ENCODE peak calls at places on chromosomes 4 and X, in four cellular contexts. Q, K, L and N are unnamed samples. For H3K4me1, the result is how much of the 10 kb centered on the place peaks cover.

GRCh38 chrX:79444694-79445093 is 77.6 kb upstream of the ITM2A start:
- DNase-seq in Q (no peak), K (no peak), L (no peak), N (no peak)

GRCh38 chrX:67290489-67291220 is 253.2 kb upstream of the AR start:
- DNase-seq in Q (no peak), K (no peak), L (no peak), N (no peak)

GRCh38 chrX:70754169-70754843 is 154.2 kb downstream of the TEX11 start:
- DNase-seq in Q (no peak), K (no peak), L (no peak), N (no peak)

GRCh38 chr4:90495211-90495610 is 368.0 kb downstream of the CCSER1 start:
- DNase-seq in Q (no peak), K (no peak), L (no peak), N (no peak)

GRCh38 chr4:140720387-140721087 is 35.6 kb downstream of the TBC1D9 start:
- DNase-seq in Q (no peak), K (no peak), L (no peak), N (no peak)

GRCh38 chr4:35461931-35462659 is 782.2 kb downstream of the ARAP2 start:
- DNase-seq in Q (peak), K (no peak), L (peak), N (peak)

GRCh38 chrX:97563531-97564133 is 679.9 kb downstream of the RPA4 start:
- DNase-seq in Q (no peak), K (no peak), L (no peak), N (no peak)

GRCh38 chr4:145799225-145799624 is 119.3 kb downstream of the C4orf51 start:
- DNase-seq in Q (no peak), K (no peak), L (no peak), N (no peak)

GRCh38 chr4:48297447-48297846 is 27.8 kb upstream of the TEC start:
- DNase-seq in Q (no peak), K (no peak), L (no peak), N (no peak)

GRCh38 chrX:145729635-145730034 is 88.0 kb upstream of the SLITRK2 start:
- DNase-seq in Q (no peak), K (no peak), L (no peak), N (no peak)

GRCh38 chr4:83922419-83922818 is 386.5 kb downstream of the GPAT3 start:
- DNase-seq in Q (no peak), K (no peak), L (peak), N (no peak)

GRCh38 chr4:54677416-54677815 is 19.7 kb downstream of the KIT start:
- DNase-seq in Q (no peak), K (no peak), L (peak), N (no peak)

GRCh38 chrX:32937043-32937442 is 274.3 kb downstream of the DMD start:
- DNase-seq in Q (no peak), K (no peak), L (no peak), N (no peak)

GRCh38 chr4:15778742-15779231 is 659 bp downstream of the CD38 start:
- DNase-seq in Q (peak), K (no peak), L (no peak), N (no peak)

GRCh38 chr4:124337874-124338273 is 374.7 kb downstream of the ANKRD50 start:
- DNase-seq in Q (no peak), K (no peak), L (no peak), N (peak)

GRCh38 chr4:69532886-69533506 is 37.3 kb upstream of the UGT2B4 start:
- DNase-seq in Q (no peak), K (no peak), L (no peak), N (no peak)

GRCh38 chr4:170091069-170091696 is 1.4 kb upstream of the AADAT start:
- DNase-seq in Q (peak), K (no peak), L (peak), N (no peak)

GRCh38 chrX:136850441-136851175 is 29.9 kb downstream of the RBMX start:
- DNase-seq in Q (no peak), K (no peak), L (no peak), N (no peak)

GRCh38 chr4:18022572-18023039 is 1.1 kb upstream of the LCORL start:
- DNase-seq in Q (no peak), K (no peak), L (no peak), N (no peak)

GRCh38 chr4:141645611-141646340 is 9.4 kb downstream of the IL15 start:
- DNase-seq in Q (no peak), K (no peak), L (no peak), N (no peak)

GRCh38 chrX:56343231-56343630 is 111.1 kb downstream of the KLF8 start:
- DNase-seq in Q (no peak), K (no peak), L (no peak), N (no peak)
- H3K4me1 ChIP-seq in Q (under half), K (under half), L (under half), N (under half)

GRCh38 chrX:48696301-48697181 is at the start of gene SUV39H1:
- DNase-seq in Q (peak), K (peak), L (peak), N (peak)

GRCh38 chrX:48694776-48695523 is 1.6 kb upstream of the SUV39H1 start:
- DNase-seq in Q (no peak), K (no peak), L (no peak), N (no peak)

GRCh38 chrX:48695524-48695875 is 1.0 kb upstream of the SUV39H1 start:
- DNase-seq in Q (no peak), K (no peak), L (no peak), N (peak)

GRCh38 chrX:48697182-48697727 is 721 bp downstream of the SUV39H1 start:
- DNase-seq in Q (no peak), K (no peak), L (peak), N (no peak)

DNA sequence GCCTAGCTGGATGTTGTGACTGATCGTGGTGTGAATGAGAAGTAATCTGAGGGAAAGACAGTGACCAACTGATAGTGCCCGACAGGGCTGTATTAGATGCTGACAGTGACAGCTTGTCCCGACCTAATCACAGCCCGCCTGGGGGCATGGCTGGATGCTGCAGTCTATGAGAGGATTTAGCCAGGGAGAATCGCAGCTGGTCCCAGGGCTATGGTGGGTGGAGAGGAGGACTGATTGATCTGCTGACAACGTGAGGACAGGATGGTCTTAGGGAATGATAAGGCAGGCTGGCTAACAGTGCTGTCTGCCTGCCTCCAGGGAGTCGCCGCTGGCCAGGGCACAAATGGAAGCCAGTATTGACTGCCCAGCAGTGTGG is 621 bp upstream of the SUV39H1 start:
- DNase-seq in Q (no peak), K (no peak), L (no peak), N (peak)
- H3K4me3 ChIP-seq in Q (peak), K (peak), L (peak), N (peak)

DNA sequence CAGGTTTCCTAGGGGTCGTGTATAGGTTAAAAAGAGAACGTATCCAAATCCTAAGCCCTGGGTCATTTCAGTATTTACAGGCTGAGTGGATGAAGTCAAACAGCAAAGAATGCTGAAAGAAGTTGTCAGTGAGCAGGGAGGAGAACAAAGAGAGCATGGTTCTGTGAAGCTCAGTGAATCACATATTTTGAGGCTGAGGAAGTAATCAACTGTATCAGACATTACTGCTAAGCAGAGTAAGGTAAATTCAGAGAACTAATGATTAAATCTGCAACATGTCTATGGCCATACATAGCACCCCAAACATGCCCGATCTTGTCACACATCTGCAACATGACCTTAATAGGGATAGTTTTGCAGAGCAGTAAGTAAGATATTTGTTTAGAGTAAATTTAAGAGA is 1130.3 kb downstream of the RAPGEF2 start:
- DNase-seq in Q (no peak), K (no peak), L (no peak), N (no peak)
- H3K4me1 ChIP-seq in Q (under half), K (under half), L (under half), N (under half)

DNA sequence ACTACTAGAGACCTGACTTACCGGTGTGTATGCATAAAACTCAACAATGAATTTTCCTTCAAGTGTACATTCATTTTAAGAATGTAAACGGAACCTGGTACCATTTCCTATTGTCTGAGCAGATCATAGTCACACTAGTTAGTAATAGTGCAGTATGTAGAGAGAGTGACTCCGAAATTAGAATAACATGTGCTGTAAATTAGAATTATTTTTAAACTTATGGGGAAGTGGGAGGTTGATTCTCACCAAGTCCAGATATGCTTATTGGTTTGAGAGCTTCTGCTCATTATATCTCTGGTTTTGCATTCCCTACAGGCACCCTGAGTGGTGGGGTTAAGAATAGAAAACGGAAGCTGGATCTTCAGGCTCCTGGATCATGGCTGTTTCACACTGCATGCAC is 39.6 kb downstream of the KLF3 start:
- DNase-seq in Q (no peak), K (no peak), L (no peak), N (no peak)
- H3K4me3 ChIP-seq in Q (no peak), K (no peak), L (no peak), N (no peak)

GRCh38 chr4:70688795-70689231 is 481 bp downstream of the UTP3 start:
- DNase-seq in Q (no peak), K (no peak), L (peak), N (no peak)
- H3K4me1 ChIP-seq in Q (under half), K (under half), L (under half), N (under half)

GRCh38 chrX:48478806-48479205 is 2.8 kb downstream of the FTSJ1 start:
- DNase-seq in Q (no peak), K (no peak), L (no peak), N (no peak)

GRCh38 chrX:48475774-48476577 is at the start of gene FTSJ1:
- DNase-seq in Q (peak), K (peak), L (peak), N (peak)

GRCh38 chrX:48480142-48480541 is 4.1 kb downstream of the FTSJ1 start:
- DNase-seq in Q (no peak), K (no peak), L (no peak), N (no peak)

GRCh38 chrX:48476919-48477318 is 920 bp downstream of the FTSJ1 start:
- DNase-seq in Q (no peak), K (no peak), L (no peak), N (no peak)

GRCh38 chrX:48477960-48478755 is 2.2 kb downstream of the FTSJ1 start:
- DNase-seq in Q (no peak), K (no peak), L (no peak), N (no peak)
- H3K4me3 ChIP-seq in Q (no peak), K (no peak), L (peak), N (no peak)